ENCODE peak calls at places on chromosome X, in eight cellular contexts. E, L, F, R, K, N, T and W are unnamed samples.
A peak's percentile ranks its signal among the peaks of the same experiment; 100 is the strongest.

GRCh38 chrX:7100022-7100421 is 47.5 kb upstream of the STS start:
- DNase-seq in E (no peak), L (no peak), F (no peak), R (no peak), K (no peak), N (no peak), T (no peak), W (no peak)

GRCh38 chrX:14607446-14607845 is 78.1 kb downstream of the GLRA2 start:
- DNase-seq in E (no peak), L (no peak), F (no peak), R (no peak), K (no peak), N (no peak), T (no peak), W (no peak)

GRCh38 chrX:3697701-3698279 is 15.7 kb downstream of the PRKX start:
- DNase-seq in E (no peak), L (no peak), F (peak; percentile 76), R (no peak), K (no peak), N (no peak), T (peak; percentile 57), W (no peak)

GRCh38 chrX:148298737-148299136 is 201.7 kb upstream of the AFF2 start:
- DNase-seq in E (no peak), L (no peak), F (no peak), R (no peak), K (no peak), N (no peak), T (peak; percentile 70), W (no peak)

GRCh38 chrX:70454441-70455365 is 10.1 kb downstream of the DLG3 start:
- DNase-seq in E (no peak), L (peak; percentile 61), F (peak; percentile 87), R (peak; percentile 93), K (peak; percentile 60), N (no peak), T (peak; percentile 19), W (peak; percentile 81)

GRCh38 chrX:37314526-37314925 is 34.6 kb upstream of the PRRG1 start:
- DNase-seq in E (no peak), L (no peak), F (no peak), R (no peak), K (no peak), N (no peak), T (no peak), W (no peak)

GRCh38 chrX:74492720-74493201 is 71.5 kb downstream of the SLC16A2 start:
- DNase-seq in E (no peak), L (peak; percentile 23), F (peak; percentile 80), R (no peak), K (peak; percentile 18), N (no peak), T (peak; percentile 1), W (no peak)

GRCh38 chrX:123425904-123426303 is 241.8 kb downstream of the GRIA3 start:
- DNase-seq in E (no peak), L (no peak), F (no peak), R (no peak), K (no peak), N (no peak), T (peak; percentile 12), W (no peak)

GRCh38 chrX:56310581-56310980 is 78.4 kb downstream of the KLF8 start:
- DNase-seq in E (no peak), L (no peak), F (no peak), R (no peak), K (no peak), N (no peak), T (no peak), W (no peak)

GRCh38 chrX:118904218-118904617 is 70.2 kb upstream of the LONRF3 start:
- DNase-seq in E (no peak), L (no peak), F (no peak), R (no peak), K (no peak), N (no peak), T (no peak), W (no peak)